ENCODE peak calls at places on chromosomes 1 and 21, in seven cellular contexts. D is CD8-positive, alpha-beta T cell; U is uterus; A is heart left ventricle; H is SK-N-SH; X is brain microvascular endothelial cell; Z is body of pancreas. W is an unnamed sample. For H3K36me3, the result is how much of the 10 kb centered on the place peaks cover.

GRCh38 chr1:117044217-117044616 is 15.9 kb upstream of the TTF2 start:
- DNase-seq in D (no peak), U (no peak), X (no peak), H (no peak), A (no peak), Z (no peak), W (no peak)

GRCh38 chr1:93394514-93394913 is 48.8 kb downstream of the DR1 start:
- DNase-seq in U (no peak), D (no peak), Z (no peak), A (no peak), H (no peak), X (no peak), W (no peak)

GRCh38 chr1:180247061-180247460 is 17.0 kb downstream of the LHX4 start:
- DNase-seq in A (no peak), Z (no peak), H (no peak), U (no peak), D (no peak), X (no peak), W (no peak)

GRCh38 chr1:2525896-2526823 is at the start of gene PANK4:
- DNase-seq in X (peak), A (peak), H (peak), U (peak), Z (peak), D (peak), W (peak)

GRCh38 chr1:33342041-33342723 is 21.3 kb upstream of the A3GALT2 start:
- DNase-seq in X (peak), H (no peak), Z (peak), D (no peak), A (peak), U (peak), W (peak)

GRCh38 chr1:212485895-212486590 is 53.3 kb downstream of the NENF start:
- DNase-seq in U (no peak), A (peak), H (peak), D (no peak), Z (peak), X (peak), W (peak)

GRCh38 chr1:199684686-199685273 is 342.7 kb upstream of the NR5A2 start:
- DNase-seq in A (no peak), U (no peak), H (peak), Z (peak), X (peak), D (no peak), W (peak)

GRCh38 chr1:160244209-160244608 is 18.1 kb downstream of the DCAF8 start:
- DNase-seq in U (no peak), Z (no peak), D (no peak), A (no peak), X (no peak), H (no peak), W (no peak)

GRCh38 chr1:15246960-15247614 is at the start of gene FHAD1:
- DNase-seq in X (peak), U (peak), D (peak), H (peak), Z (peak), A (peak), W (peak)

GRCh38 chr1:172146149-172146850 is 274.2 kb upstream of the C1orf105 start:
- DNase-seq in X (no peak), H (no peak), U (no peak), Z (no peak), D (no peak), A (no peak), W (no peak)

GRCh38 chr1:104291156-104291555 is 541.5 kb downstream of the AMY1C start:
- DNase-seq in U (no peak), Z (no peak), X (no peak), A (no peak), D (no peak), H (no peak), W (no peak)

GRCh38 chr1:211695135-211695816 is 19.9 kb upstream of the NEK2 start:
- DNase-seq in A (no peak), X (no peak), U (no peak), H (no peak), D (no peak), Z (no peak), W (no peak)

GRCh38 chr1:76336951-76337371 is 262.4 kb downstream of the ST6GALNAC3 start:
- DNase-seq in A (peak), H (peak), U (peak), X (peak), D (no peak), Z (peak), W (no peak)

GRCh38 chr1:233357595-233358446 is 30.3 kb downstream of the MAP3K21 start:
- DNase-seq in U (no peak), Z (no peak), H (no peak), A (no peak), D (no peak), X (no peak), W (no peak)

DNA sequence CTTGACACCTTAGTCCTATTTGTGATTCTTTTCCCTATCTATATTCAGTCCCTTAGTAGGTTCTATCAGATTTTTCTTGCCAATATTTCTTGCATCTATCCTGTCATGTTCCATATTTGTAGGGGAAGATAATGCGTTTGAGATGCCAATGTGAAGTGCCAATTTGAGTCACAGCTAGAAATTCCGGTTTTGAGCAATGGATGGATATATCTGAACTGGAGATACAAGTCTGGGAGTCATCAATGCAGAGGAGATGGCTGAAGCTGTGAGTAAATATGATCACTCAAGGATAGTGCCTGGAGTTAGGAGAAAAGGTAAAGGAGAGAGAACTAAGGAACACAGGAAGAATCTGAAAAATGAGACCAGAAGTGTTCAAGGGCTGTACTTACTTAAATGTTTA is 93.8 kb downstream of the COQ8A start:
- DNase-seq in U (no peak), X (no peak), D (no peak), Z (no peak), A (no peak), H (no peak), W (no peak)
- H3K36me3 ChIP-seq in U (under half), X (under half), D (under half), Z (under half), A (half or more), H (half or more), W (under half)

GRCh38 chr21:29235714-29236197 is 63.0 kb upstream of the BACH1 start:
- DNase-seq in H (no peak), X (no peak), Z (no peak), A (no peak), U (no peak), D (no peak), W (no peak)
- H3K4me3 ChIP-seq in H (no peak), X (no peak), Z (no peak), A (no peak), U (no peak), D (no peak), W (no peak)

GRCh38 chr1:182384387-182384960 is 7.1 kb downstream of the GLUL start:
- DNase-seq in D (no peak), Z (no peak), U (no peak), H (no peak), X (no peak), A (no peak), W (no peak)
- H3K36me3 ChIP-seq in D (under half), Z (under half), U (under half), H (half or more), X (half or more), A (half or more), W (under half)

GRCh38 chr1:164601399-164602141 is 42.6 kb downstream of the PBX1 start:
- DNase-seq in U (no peak), Z (no peak), X (no peak), A (no peak), D (no peak), H (no peak), W (peak)

GRCh38 chr1:164604541-164604940 is 45.6 kb downstream of the PBX1 start:
- DNase-seq in D (no peak), A (no peak), U (no peak), Z (no peak), H (no peak), X (no peak), W (no peak)

GRCh38 chr1:164602480-164603093 is 43.6 kb downstream of the PBX1 start:
- DNase-seq in A (peak), Z (peak), X (peak), D (no peak), H (no peak), U (peak), W (no peak)

GRCh38 chr1:164599272-164599671 is 40.3 kb downstream of the PBX1 start:
- DNase-seq in X (no peak), U (no peak), H (no peak), A (no peak), D (no peak), Z (no peak), W (no peak)

GRCh38 chr1:164602142-164602429 is 43.1 kb downstream of the PBX1 start:
- DNase-seq in X (no peak), A (no peak), Z (peak), H (no peak), U (no peak), D (no peak), W (peak)
- H3K4me3 ChIP-seq in X (no peak), A (no peak), Z (no peak), H (no peak), U (no peak), D (no peak), W (peak)